ENCODE peak calls at places on chromosome 10, in seven cellular contexts. One of them, this sample, is unnamed.
A peak's percentile ranks its signal among the peaks of the same experiment; 100 is the strongest.

GRCh38 chr10:71831646-71832552 is 19.2 kb downstream of the PSAP start:
- DNase-seq in body of pancreas: no peak
- DNase-seq in HFFc6: peak; percentile 26
- DNase-seq in foreskin fibroblast: peak; percentile 64
- DNase-seq in caudate nucleus: no peak
- DNase-seq in memory B cell: no peak
- DNase-seq in NCI-H1105 treated with DMSO at 0.1 percent for 48 hours: no peak
- DNase-seq in this sample: no peak

GRCh38 chr10:132455986-132456847 is 59.2 kb downstream of the PWWP2B start:
- DNase-seq in body of pancreas: no peak
- DNase-seq in caudate nucleus: no peak
- DNase-seq in foreskin fibroblast: no peak
- DNase-seq in HFFc6: no peak
- DNase-seq in NCI-H1105 treated with DMSO at 0.1 percent for 48 hours: no peak
- DNase-seq in memory B cell: no peak
- DNase-seq in this sample: no peak

GRCh38 chr10:5546891-5547683 is 22.3 kb downstream of the CALML3 start:
- DNase-seq in body of pancreas: peak; percentile 75
- DNase-seq in NCI-H1105 treated with DMSO at 0.1 percent for 48 hours: no peak
- DNase-seq in caudate nucleus: no peak
- DNase-seq in foreskin fibroblast: peak; percentile 31
- DNase-seq in memory B cell: no peak
- DNase-seq in HFFc6: peak; percentile 57
- DNase-seq in this sample: no peak

GRCh38 chr10:111123883-111124282 is 47.1 kb downstream of the ADRA2A start:
- DNase-seq in caudate nucleus: no peak
- DNase-seq in body of pancreas: no peak
- DNase-seq in foreskin fibroblast: no peak
- DNase-seq in HFFc6: no peak
- DNase-seq in memory B cell: no peak
- DNase-seq in NCI-H1105 treated with DMSO at 0.1 percent for 48 hours: no peak
- DNase-seq in this sample: no peak

GRCh38 chr10:131746241-131746711 is 154.5 kb upstream of the PPP2R2D start:
- DNase-seq in body of pancreas: no peak
- DNase-seq in memory B cell: no peak
- DNase-seq in NCI-H1105 treated with DMSO at 0.1 percent for 48 hours: no peak
- DNase-seq in foreskin fibroblast: no peak
- DNase-seq in HFFc6: no peak
- DNase-seq in caudate nucleus: no peak
- DNase-seq in this sample: no peak

GRCh38 chr10:121265320-121265719 is 332.9 kb downstream of the FGFR2 start:
- DNase-seq in memory B cell: no peak
- DNase-seq in foreskin fibroblast: no peak
- DNase-seq in NCI-H1105 treated with DMSO at 0.1 percent for 48 hours: no peak
- DNase-seq in body of pancreas: no peak
- DNase-seq in HFFc6: no peak
- DNase-seq in caudate nucleus: no peak
- DNase-seq in this sample: no peak

GRCh38 chr10:45407542-45407941 is 33.5 kb downstream of the ALOX5 start:
- DNase-seq in foreskin fibroblast: no peak
- DNase-seq in HFFc6: no peak
- DNase-seq in memory B cell: no peak
- DNase-seq in caudate nucleus: no peak
- DNase-seq in NCI-H1105 treated with DMSO at 0.1 percent for 48 hours: no peak
- DNase-seq in body of pancreas: no peak
- DNase-seq in this sample: no peak

GRCh38 chr10:73814896-73815718 is 3.7 kb upstream of the NDST2 start:
- DNase-seq in caudate nucleus: no peak
- DNase-seq in NCI-H1105 treated with DMSO at 0.1 percent for 48 hours: no peak
- DNase-seq in foreskin fibroblast: no peak
- DNase-seq in memory B cell: no peak
- DNase-seq in body of pancreas: no peak
- DNase-seq in HFFc6: no peak
- DNase-seq in this sample: no peak

GRCh38 chr10:108452483-108453060 is 1288.1 kb upstream of the SORCS1 start:
- DNase-seq in body of pancreas: no peak
- DNase-seq in caudate nucleus: no peak
- DNase-seq in NCI-H1105 treated with DMSO at 0.1 percent for 48 hours: no peak
- DNase-seq in memory B cell: no peak
- DNase-seq in HFFc6: peak; percentile 24
- DNase-seq in foreskin fibroblast: no peak
- DNase-seq in this sample: no peak

GRCh38 chr10:118216071-118216470 is 126.1 kb downstream of the FAM204A start:
- DNase-seq in caudate nucleus: no peak
- DNase-seq in HFFc6: no peak
- DNase-seq in foreskin fibroblast: no peak
- DNase-seq in NCI-H1105 treated with DMSO at 0.1 percent for 48 hours: no peak
- DNase-seq in memory B cell: no peak
- DNase-seq in body of pancreas: no peak
- DNase-seq in this sample: no peak

GRCh38 chr10:46301721-46302479 is 15.1 kb downstream of the ANTXRL start:
- DNase-seq in HFFc6: no peak
- DNase-seq in caudate nucleus: no peak
- DNase-seq in foreskin fibroblast: no peak
- DNase-seq in body of pancreas: no peak
- DNase-seq in memory B cell: no peak
- DNase-seq in NCI-H1105 treated with DMSO at 0.1 percent for 48 hours: no peak
- DNase-seq in this sample: no peak

GRCh38 chr10:132537713-132538020 is at the start of gene INPP5A:
- DNase-seq in caudate nucleus: no peak
- DNase-seq in HFFc6: no peak
- DNase-seq in memory B cell: no peak
- DNase-seq in NCI-H1105 treated with DMSO at 0.1 percent for 48 hours: no peak
- DNase-seq in body of pancreas: no peak
- DNase-seq in foreskin fibroblast: no peak
- DNase-seq in this sample: no peak

GRCh38 chr10:71980181-71981023 is 16.2 kb downstream of the CHST3 start:
- DNase-seq in caudate nucleus: no peak
- DNase-seq in HFFc6: no peak
- DNase-seq in NCI-H1105 treated with DMSO at 0.1 percent for 48 hours: no peak
- DNase-seq in memory B cell: no peak
- DNase-seq in foreskin fibroblast: no peak
- DNase-seq in body of pancreas: no peak
- DNase-seq in this sample: no peak

GRCh38 chr10:91409069-91409868 is 875 bp upstream of the HECTD2 start:
- DNase-seq in HFFc6: peak; percentile 60
- DNase-seq in body of pancreas: peak; percentile 86
- DNase-seq in caudate nucleus: peak; percentile 73
- DNase-seq in foreskin fibroblast: peak; percentile 76
- DNase-seq in memory B cell: no peak
- DNase-seq in NCI-H1105 treated with DMSO at 0.1 percent for 48 hours: peak; percentile 76
- DNase-seq in this sample: peak; percentile 78

GRCh38 chr10:43114031-43114742 is 24.1 kb upstream of the CSGALNACT2 start:
- DNase-seq in caudate nucleus: no peak
- DNase-seq in HFFc6: no peak
- DNase-seq in NCI-H1105 treated with DMSO at 0.1 percent for 48 hours: no peak
- DNase-seq in memory B cell: no peak
- DNase-seq in body of pancreas: no peak
- DNase-seq in foreskin fibroblast: no peak
- DNase-seq in this sample: no peak

This sample was measured in globus pallidus.